ENCODE peak calls at places on chromosomes 13 and 19, in five cellular contexts. P, G, Z, L and H are unnamed samples.

GRCh38 chr19:11798391-11799296 is at the start of gene ZNF491:
- DNase-seq in L (peak; percentile 94), G (peak; percentile 88), Z (peak; percentile 89), P (no peak), H (peak; percentile 96)

GRCh38 chr19:48990400-48990799 is 2.7 kb downstream of the GYS1 start:
- DNase-seq in L (no peak), Z (no peak), G (no peak), P (no peak), H (no peak)

GRCh38 chr19:5324947-5325346 is 15.7 kb downstream of the PTPRS start:
- DNase-seq in Z (no peak), G (no peak), L (no peak), P (no peak), H (no peak)

GRCh38 chr13:88456155-88456554 is 785.0 kb downstream of the SLITRK5 start:
- DNase-seq in Z (no peak), P (no peak), G (no peak), L (no peak), H (no peak)

GRCh38 chr13:72097568-72097967 is 230.6 kb upstream of the DACH1 start:
- DNase-seq in P (no peak), L (no peak), G (no peak), Z (no peak), H (no peak)

GRCh38 chr13:48994731-48995130 is 19.0 kb downstream of the FNDC3A start:
- DNase-seq in Z (no peak), L (no peak), P (no peak), G (peak; percentile 13), H (no peak)

GRCh38 chr19:10013834-10014618 is 743 bp downstream of the RDH8 start:
- DNase-seq in P (no peak), Z (no peak), G (no peak), L (no peak), H (no peak)

GRCh38 chr13:50512602-50513527 is 330.6 kb downstream of the DLEU7 start:
- DNase-seq in G (peak; percentile 73), P (no peak), L (peak; percentile 83), Z (no peak), H (peak; percentile 79)

GRCh38 chr19:19643158-19644053 is at the start of gene GMIP:
- DNase-seq in L (no peak), Z (peak; percentile 82), G (peak; percentile 24), P (peak; percentile 55), H (peak; percentile 87)

GRCh38 chr19:13031917-13032623 is 36.8 kb downstream of the NFIX start:
- DNase-seq in Z (no peak), L (no peak), G (peak; percentile 43), P (no peak), H (peak; percentile 50)

GRCh38 chr19:14375055-14375581 is 6.1 kb upstream of the ADGRE5 start:
- DNase-seq in G (no peak), Z (no peak), P (no peak), L (no peak), H (peak; percentile 75)

GRCh38 chr13:111962431-111962891 is 104.5 kb upstream of the SOX1 start:
- DNase-seq in G (no peak), Z (no peak), L (peak; percentile 71), P (no peak), H (no peak)

GRCh38 chr19:17703823-17704463 is 15.3 kb upstream of the MAP1S start:
- DNase-seq in Z (no peak), P (no peak), G (no peak), L (no peak), H (peak; percentile 69)

GRCh38 chr13:110536006-110536693 is 25.4 kb downstream of the RAB20 start:
- DNase-seq in L (no peak), P (no peak), G (no peak), Z (no peak), H (peak; percentile 89)

GRCh38 chr13:109933476-109933875 is 147.1 kb upstream of the IRS2 start:
- DNase-seq in L (no peak), P (no peak), Z (no peak), G (no peak), H (no peak)

GRCh38 chr19:17538684-17539287 is 16.7 kb upstream of the COLGALT1 start:
- DNase-seq in G (no peak), P (no peak), Z (no peak), L (no peak), H (no peak)

GRCh38 chr13:26557393-26558073 is at the start of gene WASF3:
- DNase-seq in Z (no peak), P (peak; percentile 57), L (peak; percentile 97), G (peak; percentile 93), H (peak; percentile 97)

GRCh38 chr13:100987993-100988392 is 313.4 kb upstream of the TMTC4 start:
- DNase-seq in Z (no peak), P (no peak), G (peak; percentile 57), L (no peak), H (no peak)

GRCh38 chr19:6718741-6719539 is 1.5 kb downstream of the C3 start:
- DNase-seq in G (no peak), Z (no peak), P (peak; percentile 58), L (no peak), H (no peak)

GRCh38 chr19:49315111-49315510 is 9.9 kb downstream of the SLC6A16 start:
- DNase-seq in L (no peak), P (no peak), Z (no peak), G (no peak), H (no peak)

GRCh38 chr19:29873024-29873800 is 61.4 kb downstream of the CCNE1 start:
- DNase-seq in Z (peak; percentile 59), L (no peak), P (peak; percentile 85), G (no peak), H (peak; percentile 87)

GRCh38 chr13:60758637-60759036 is 361.6 kb downstream of the TDRD3 start:
- DNase-seq in L (no peak), G (no peak), P (no peak), Z (no peak), H (no peak)

GRCh38 chr19:56942749-56943148 is 102.2 kb upstream of the PEG3 start:
- DNase-seq in Z (no peak), G (no peak), P (no peak), L (peak; percentile 85), H (peak; percentile 87)

GRCh38 chr19:3591876-3592613 is 6.8 kb downstream of the GIPC3 start:
- DNase-seq in P (no peak), L (no peak), Z (no peak), G (no peak), H (peak; percentile 59)

GRCh38 chr19:32063601-32064000 is 281.8 kb upstream of the ZNF507 start:
- DNase-seq in P (no peak), L (no peak), G (no peak), Z (no peak), H (no peak)

GRCh38 chr19:49019242-49019932 is 2.5 kb upstream of the LHB start:
- DNase-seq in G (no peak), P (peak; percentile 74), L (peak; percentile 86), Z (peak; percentile 84), H (peak; percentile 89)

GRCh38 chr19:11624064-11624463 is 26.8 kb downstream of the ZNF627 start:
- DNase-seq in L (no peak), P (no peak), Z (no peak), G (peak; percentile 45), H (no peak)

DNA sequence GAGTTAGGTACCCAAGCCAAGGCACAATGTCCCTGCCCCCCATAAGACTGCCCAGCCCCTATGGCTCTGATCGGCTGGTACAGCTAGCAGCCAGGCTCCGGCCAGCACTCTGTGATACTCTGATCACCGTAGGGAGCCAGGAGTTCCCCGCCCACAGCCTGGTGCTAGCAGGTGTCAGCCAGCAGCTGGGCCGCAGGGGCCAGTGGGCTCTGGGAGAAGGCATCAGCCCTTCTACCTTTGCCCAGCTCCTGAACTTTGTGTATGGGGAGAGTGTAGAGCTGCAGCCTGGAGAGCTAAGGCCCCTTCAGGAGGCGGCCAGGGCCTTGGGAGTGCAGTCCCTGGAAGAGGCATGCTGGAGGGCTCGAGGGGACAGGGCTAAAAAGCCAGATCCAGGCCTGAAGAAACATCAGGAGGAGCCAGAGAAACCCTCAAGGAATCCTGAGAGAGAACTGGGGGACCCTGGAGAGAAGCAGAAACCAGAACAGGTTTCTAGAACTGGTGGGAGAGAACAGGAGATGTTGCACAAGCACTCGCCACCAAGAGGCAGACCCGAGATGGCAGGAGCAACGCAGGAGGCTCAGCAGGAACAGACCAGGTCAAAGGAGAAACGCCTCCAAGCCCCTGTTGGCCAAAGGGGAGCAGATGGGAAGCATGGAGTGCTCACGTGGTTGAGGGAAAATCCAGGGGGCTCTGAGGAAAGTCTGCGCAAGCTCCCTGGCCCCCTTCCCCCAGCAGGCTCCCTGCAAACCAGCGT is 3.0 kb upstream of the KMT2B start:
- DNase-seq in G (no peak), L (peak; percentile 76), Z (no peak), P (peak; percentile 61), H (no peak)
- H3K4me3 ChIP-seq in G (no peak overlapping the region), L (no peak overlapping the region), Z (peak overlapping the region; percentile 91), P (no peak overlapping the region), H (no peak overlapping the region)

DNA sequence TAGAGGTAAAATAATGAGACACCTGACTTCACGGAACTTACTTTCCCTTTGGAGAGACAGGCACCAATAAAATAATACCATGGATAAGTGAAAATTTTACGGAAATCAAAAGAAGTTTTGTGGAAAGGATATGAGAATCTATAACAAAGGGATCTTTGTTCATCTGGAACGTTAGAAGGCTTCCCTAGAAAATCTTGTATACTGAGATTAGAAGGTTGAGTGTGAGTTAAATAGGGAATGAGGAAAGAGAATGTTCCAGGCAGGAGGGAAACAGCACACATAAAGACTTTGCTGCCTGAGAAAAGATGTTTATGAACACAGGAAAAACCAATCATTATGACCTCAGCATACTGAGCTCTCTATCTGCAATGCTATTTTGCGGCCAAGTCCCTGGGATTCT is 19.6 kb upstream of the RAP2A start:
- DNase-seq in P (no peak), L (no peak), G (no peak), Z (no peak), H (no peak)
- H3K4me3 ChIP-seq in P (no peak overlapping the region), L (no peak overlapping the region), G (no peak overlapping the region), Z (no peak overlapping the region), H (no peak overlapping the region)

DNA sequence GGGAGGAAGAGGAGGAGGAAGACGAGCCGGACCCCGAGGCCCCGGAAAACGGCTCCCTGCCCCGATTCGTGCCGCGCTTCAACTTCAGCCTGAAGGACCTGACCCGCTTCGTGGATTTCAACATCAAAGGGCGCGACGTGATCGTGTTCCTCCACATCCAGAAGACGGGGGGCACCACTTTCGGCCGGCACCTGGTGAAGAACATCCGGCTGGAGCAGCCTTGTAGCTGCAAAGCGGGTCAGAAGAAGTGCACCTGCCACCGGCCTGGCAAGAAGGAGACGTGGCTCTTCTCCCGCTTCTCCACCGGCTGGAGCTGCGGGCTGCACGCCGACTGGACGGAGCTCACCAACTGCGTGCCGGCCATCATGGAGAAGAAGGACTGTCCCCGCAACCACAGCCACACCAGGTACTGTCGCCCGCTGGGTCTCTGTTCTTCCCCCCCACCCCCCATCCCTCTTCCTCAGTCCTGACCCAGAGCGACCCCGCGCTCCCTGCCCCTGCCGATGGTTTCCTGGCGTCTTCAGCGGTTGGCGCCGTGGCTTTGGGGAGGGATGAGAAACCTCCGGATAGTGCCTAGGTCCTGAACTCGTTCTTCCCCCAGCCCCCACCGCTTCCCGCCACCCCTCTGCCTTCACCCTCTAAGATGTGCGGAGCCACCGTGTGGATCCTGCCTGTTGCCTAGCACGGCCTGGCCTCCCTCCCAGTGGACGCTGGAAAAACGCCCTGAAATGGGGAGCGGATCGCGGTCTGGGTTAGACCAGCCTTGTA is 1.4 kb downstream of the HS6ST3 start:
- DNase-seq in P (no peak), G (peak; percentile 7), Z (peak; percentile 37), L (peak; percentile 75), H (peak; percentile 82)
- H3K4me3 ChIP-seq in P (peak overlapping the region; percentile 57), G (peak overlapping the region; percentile 2), Z (peak overlapping the region; percentile 5), L (peak overlapping the region; percentile 63), H (peak overlapping the region; percentile 79)

DNA sequence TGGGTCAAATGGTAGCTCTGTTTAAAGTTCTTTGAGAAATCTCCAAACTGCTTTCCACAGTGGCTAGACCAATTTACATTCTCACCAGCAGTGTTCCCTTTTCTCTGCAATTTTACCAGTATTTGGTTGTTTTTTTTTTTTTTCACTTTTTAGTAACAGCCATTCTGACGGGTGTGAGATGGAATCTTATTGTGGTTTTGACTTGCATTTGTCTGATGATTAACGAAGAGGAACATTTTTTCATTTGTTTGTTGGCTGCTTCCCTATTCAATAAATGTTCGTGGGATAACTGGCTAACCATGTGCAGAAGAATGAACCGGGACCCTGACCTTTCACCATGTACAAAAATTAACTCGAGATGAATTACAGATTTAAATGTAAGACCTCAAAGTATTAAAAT is 31.2 kb downstream of the CYP4F2 start:
- DNase-seq in L (no peak), Z (no peak), G (no peak), P (no peak), H (no peak)
- H3K4me3 ChIP-seq in L (no peak overlapping the region), Z (no peak overlapping the region), G (no peak overlapping the region), P (no peak overlapping the region), H (no peak overlapping the region)